ENCODE peak calls at places on chromosomes 5 and 9, in five cellular contexts. A is SJSA1, T is hepatocyte, V is fibroblast of lung, K is aorta. C is an unnamed sample. For H3K36me3 and H3K4me1, the result is how much of the 10 kb centered on the place peaks cover.

GRCh38 chr9:113622600-113623400 is 159.3 kb downstream of the RGS3 start:
- DNase-seq in K (peak), V (peak), T (peak), A (peak), C (peak)

GRCh38 chr9:69932901-69933300 is 110.7 kb upstream of the MAMDC2 start:
- DNase-seq in K (no peak), T (peak), A (no peak), V (no peak), C (no peak)

GRCh38 chr5:36723921-36724320 is 117.5 kb downstream of the SLC1A3 start:
- DNase-seq in T (no peak), V (no peak), K (no peak), A (no peak), C (no peak)

GRCh38 chr9:96660693-96661248 is 5.7 kb upstream of the PRXL2C start:
- DNase-seq in T (no peak), A (no peak), V (no peak), K (no peak), C (no peak)

GRCh38 chr9:2727966-2728613 is 10.8 kb downstream of the KCNV2 start:
- DNase-seq in T (peak), K (no peak), V (peak), A (no peak), C (peak)

GRCh38 chr5:39639618-39640078 is 214.9 kb upstream of the DAB2 start:
- DNase-seq in A (no peak), V (peak), T (no peak), K (no peak), C (peak)

GRCh38 chr5:91263898-91264297 is 119.2 kb downstream of the ARRDC3 start:
- DNase-seq in T (no peak), V (no peak), A (no peak), K (no peak), C (no peak)

GRCh38 chr5:76901522-76901921 is 51.3 kb upstream of the CRHBP start:
- DNase-seq in T (no peak), V (no peak), K (no peak), A (no peak), C (no peak)

GRCh38 chr5:124111886-124112285 is 599.9 kb downstream of the CSNK1G3 start:
- DNase-seq in K (no peak), V (no peak), A (no peak), T (no peak), C (no peak)

GRCh38 chr5:10668697-10669096 is 92.3 kb downstream of the DAP start:
- DNase-seq in K (no peak), T (no peak), A (no peak), V (no peak), C (no peak)

GRCh38 chr5:122129332-122129731 is at the start of gene ZNF474:
- DNase-seq in T (peak), K (peak), A (peak), V (peak), C (peak)

GRCh38 chr5:50727149-50727496 is 60.7 kb downstream of the PARP8 start:
- DNase-seq in A (no peak), V (no peak), K (peak), T (no peak), C (peak)

GRCh38 chr5:109907751-109908150 is 218.0 kb downstream of the MAN2A1 start:
- DNase-seq in K (no peak), V (peak), A (no peak), T (peak), C (no peak)

GRCh38 chr5:137156175-137156574 is 343.0 kb downstream of the SPOCK1 start:
- DNase-seq in K (no peak), V (no peak), T (no peak), A (no peak), C (no peak)

GRCh38 chr5:1720396-1721110 is 79.1 kb downstream of the MRPL36 start:
- DNase-seq in V (no peak), K (no peak), A (peak), T (no peak), C (no peak)

GRCh38 chr9:105837261-105837660 is 142.9 kb downstream of the TMEM38B start:
- DNase-seq in V (no peak), K (no peak), T (no peak), A (no peak), C (no peak)
- H3K36me3 ChIP-seq in V (under half), K (under half), T (under half), A (under half), C (under half)

DNA sequence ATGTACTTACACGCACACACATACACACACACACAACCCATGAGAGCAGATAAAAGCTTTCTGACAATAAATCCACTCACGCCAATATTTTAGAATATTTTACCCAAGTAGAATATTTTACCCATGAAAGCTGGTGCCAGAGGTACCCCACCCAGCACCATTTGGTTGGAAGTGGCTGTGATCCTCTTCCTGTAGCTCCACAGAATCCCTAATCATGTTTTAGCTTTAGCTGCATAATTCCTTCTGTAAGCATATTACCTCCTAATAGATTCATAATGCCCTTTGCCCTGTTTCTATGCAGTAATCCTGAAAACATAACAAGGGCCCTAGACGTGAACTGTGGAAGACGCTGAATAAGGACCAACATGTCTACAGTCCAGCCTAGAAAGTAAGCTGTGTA is 98.0 kb downstream of the USP20 start:
- DNase-seq in K (no peak), V (peak), A (no peak), T (no peak), C (no peak)
- H3K4me1 ChIP-seq in K (under half), V (under half), A (half or more), T (under half), C (under half)

GRCh38 chr9:98227883-98228282 is 27.6 kb downstream of the TBC1D2 start:
- DNase-seq in T (peak), V (no peak), A (no peak), K (peak), C (no peak)
- H3K4me3 ChIP-seq in T (no peak), V (no peak), A (no peak), K (no peak), C (no peak)

GRCh38 chr5:175485631-175486030 is 7.3 kb downstream of the SFXN1 start:
- DNase-seq in K (no peak), T (no peak), V (no peak), A (peak), C (no peak)

GRCh38 chr5:175484322-175484721 is 6.0 kb downstream of the SFXN1 start:
- DNase-seq in T (no peak), A (peak), K (no peak), V (no peak), C (no peak)

GRCh38 chr5:175479125-175479881 is 943 bp downstream of the SFXN1 start:
- DNase-seq in K (no peak), T (peak), V (no peak), A (no peak), C (peak)

GRCh38 chr5:175484824-175485223 is 6.5 kb downstream of the SFXN1 start:
- DNase-seq in K (no peak), T (no peak), V (no peak), A (no peak), C (no peak)

DNA sequence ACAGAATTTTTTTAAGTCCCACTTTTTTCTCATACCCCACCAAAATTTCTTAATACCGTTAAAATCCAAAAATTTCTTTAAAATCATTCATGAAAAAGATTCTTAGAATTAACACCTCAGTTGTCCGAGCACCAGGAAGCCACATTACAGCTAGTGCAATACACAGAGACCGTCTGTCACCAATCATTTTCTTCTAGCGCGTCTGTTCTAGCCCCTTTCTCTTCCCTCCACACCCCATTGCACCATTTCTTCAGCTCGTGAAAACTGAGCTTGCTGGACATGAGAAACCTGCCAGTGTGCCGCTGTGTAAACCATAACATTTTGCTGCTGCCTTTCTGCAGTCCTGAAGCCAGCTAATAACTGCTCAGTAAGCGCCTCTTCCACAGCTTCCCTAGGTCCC is 5.0 kb downstream of the SFXN1 start:
- DNase-seq in T (no peak), V (no peak), K (no peak), A (no peak), C (no peak)
- H3K36me3 ChIP-seq in T (under half), V (under half), K (under half), A (half or more), C (under half)

GRCh38 chr5:88829053-88829452 is 53.9 kb downstream of the MEF2C start:
- DNase-seq in V (no peak), T (no peak), A (no peak), K (peak), C (no peak)
- H3K4me1 ChIP-seq in V (under half), T (under half), A (under half), K (under half), C (under half)

DNA sequence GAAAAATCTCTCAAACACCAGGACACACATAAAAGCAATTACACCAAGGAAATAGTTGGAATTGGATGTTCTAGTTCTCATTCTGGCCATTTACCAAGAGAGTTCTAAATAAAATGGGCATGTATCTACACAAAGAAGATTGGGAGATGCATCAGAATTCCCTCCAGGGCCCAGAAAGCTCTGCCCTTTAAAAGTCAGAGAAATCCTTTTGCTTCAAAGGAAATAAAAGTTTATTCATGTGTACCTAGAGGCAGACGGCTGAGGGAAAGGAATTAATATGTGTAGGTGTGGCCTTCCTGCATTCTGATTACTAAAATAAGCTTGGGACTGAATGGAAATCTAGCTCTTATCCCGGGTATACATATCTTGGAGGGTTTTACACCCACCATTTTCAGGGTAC is 719.4 kb downstream of the SEMA5A start:
- DNase-seq in T (no peak), A (no peak), K (no peak), V (no peak), C (no peak)
- H3K4me3 ChIP-seq in T (no peak), A (no peak), K (no peak), V (no peak), C (no peak)

C was measured in small intestine.